ENCODE peak calls at places on chromosomes 7 and 10, in four cellular contexts. N is H9; Y is Calu3; O is naive thymus-derived CD8-positive, alpha-beta T cell. R is an unnamed sample.
A peak's percentile ranks its signal among the peaks of the same experiment; 100 is the strongest.

GRCh38 chr7:2866601-2867000 is 22.5 kb upstream of the GNA12 start:
- DNase-seq in N (no peak), O (no peak), Y (no peak), R (no peak)

GRCh38 chr7:16007911-16008310 is 321.4 kb upstream of the MEOX2 start:
- DNase-seq in O (no peak), N (no peak), Y (no peak), R (no peak)

GRCh38 chr10:45058992-45059561 is 58.4 kb downstream of the ZNF22 start:
- DNase-seq in Y (no peak), N (no peak), O (no peak), R (no peak)

GRCh38 chr10:131095109-131095580 is 216.4 kb downstream of the TCERG1L start:
- DNase-seq in N (no peak), Y (no peak), O (no peak), R (no peak)

GRCh38 chr7:69078997-69079769 is 519.1 kb upstream of the AUTS2 start:
- DNase-seq in Y (no peak), O (no peak), N (no peak), R (no peak)

GRCh38 chr7:112202819-112203218 is 3.4 kb downstream of the DOCK4 start:
- DNase-seq in N (no peak), Y (no peak), O (peak; percentile 33), R (no peak)

GRCh38 chr10:101263146-101263837 is 34.0 kb upstream of the LBX1 start:
- DNase-seq in O (no peak), N (no peak), Y (no peak), R (no peak)

GRCh38 chr7:69418865-69419670 is 179.2 kb upstream of the AUTS2 start:
- DNase-seq in O (no peak), N (no peak), Y (no peak), R (no peak)

GRCh38 chr10:93701903-93702277 is 502 bp downstream of the FRA10AC1 start:
- DNase-seq in O (no peak), Y (no peak), N (no peak), R (no peak)

GRCh38 chr7:105580022-105580740 is 1.1 kb downstream of the EFCAB10 start:
- DNase-seq in Y (no peak), O (no peak), N (no peak), R (no peak)

GRCh38 chr10:34760606-34761005 is 54.5 kb downstream of the PARD3 start:
- DNase-seq in O (no peak), N (no peak), Y (peak; percentile 18), R (no peak)

GRCh38 chr10:21030096-21030495 is 133.0 kb upstream of the NEBL start:
- DNase-seq in Y (peak; percentile 66), O (no peak), N (no peak), R (no peak)

GRCh38 chr7:90178592-90179279 is 24.5 kb downstream of the STEAP1 start:
- DNase-seq in Y (no peak), O (no peak), N (no peak), R (no peak)

GRCh38 chr7:151735186-151735853 is 141.6 kb downstream of the PRKAG2 start:
- DNase-seq in N (no peak), Y (no peak), O (no peak), R (no peak)

GRCh38 chr10:73808021-73808815 is 3.2 kb downstream of the NDST2 start:
- DNase-seq in N (no peak), O (no peak), Y (no peak), R (no peak)

GRCh38 chr7:105932835-105933477 is 30.1 kb upstream of the CDHR3 start:
- DNase-seq in Y (no peak), O (no peak), N (no peak), R (no peak)

GRCh38 chr10:16545126-16545736 is 23.6 kb upstream of the C1QL3 start:
- DNase-seq in O (no peak), Y (peak; percentile 8), N (peak; percentile 30), R (peak; percentile 29)

GRCh38 chr7:114086491-114086905 is 167.7 kb upstream of the PPP1R3A start:
- DNase-seq in Y (peak; percentile 45), N (peak; percentile 30), O (no peak), R (no peak)

GRCh38 chr7:133061357-133061756 is 20.5 kb downstream of the CHCHD3 start:
- DNase-seq in O (no peak), Y (no peak), N (no peak), R (peak; percentile 77)

GRCh38 chr7:111090834-111091233 is at the start of gene LRRN3:
- DNase-seq in O (peak; percentile 52), N (peak; percentile 24), Y (no peak), R (peak; percentile 79)

GRCh38 chr10:13371879-13372470 is 23.9 kb upstream of the SEPHS1 start:
- DNase-seq in Y (peak; percentile 76), O (peak; percentile 68), N (peak; percentile 80), R (peak; percentile 86)

GRCh38 chr10:13348216-13349017 is at the start of gene SEPHS1:
- DNase-seq in O (peak; percentile 82), Y (peak; percentile 88), N (peak; percentile 83), R (peak; percentile 57)

GRCh38 chr10:132363376-132363775 is 31.4 kb downstream of the LRRC27 start:
- DNase-seq in N (no peak), O (no peak), Y (no peak), R (no peak)

GRCh38 chr7:87231243-87231642 is 11.7 kb upstream of the TMEM243 start:
- DNase-seq in Y (no peak), N (no peak), O (no peak), R (no peak)

GRCh38 chr10:10094700-10095099 is 923.0 kb upstream of the CELF2 start:
- DNase-seq in N (no peak), Y (no peak), O (no peak), R (no peak)

GRCh38 chr7:129494041-129494440 is 8.3 kb upstream of the SMKR1 start:
- DNase-seq in Y (no peak), O (no peak), N (no peak), R (no peak)

GRCh38 chr10:119161680-119162079 is 3.8 kb downstream of the SFXN4 start:
- DNase-seq in O (no peak), Y (no peak), N (no peak), R (no peak)

GRCh38 chr7:5177060-5177459 is 13.0 kb upstream of the WIPI2 start:
- DNase-seq in N (no peak), O (no peak), Y (peak; percentile 69), R (peak; percentile 62)

GRCh38 chr7:26858229-26858568 is 6.2 kb downstream of the SKAP2 start:
- DNase-seq in O (no peak), N (no peak), Y (no peak), R (no peak)

GRCh38 chr10:103707956-103708626 is 147.3 kb downstream of the SH3PXD2A start:
- DNase-seq in O (no peak), Y (no peak), N (no peak), R (no peak)

GRCh38 chr10:69051303-69051702 is 36.6 kb upstream of the SRGN start:
- DNase-seq in Y (no peak), O (no peak), N (no peak), R (no peak)

GRCh38 chr10:88152720-88153119 is 289.3 kb downstream of the PTEN start:
- DNase-seq in Y (peak; percentile 15), O (no peak), N (no peak), R (no peak)